ENCODE peak calls at places on chromosomes 4 and X, in seven cellular contexts. One of them, this sample, is unnamed.

GRCh38 chrX:39616098-39616729 is 481.5 kb downstream of the BCOR start:
- DNase-seq in brain microvascular endothelial cell: no peak
- DNase-seq in HFF-Myc: no peak
- DNase-seq in Peyer's patch: no peak
- DNase-seq in cardiac fibroblast: peak; percentile 1
- DNase-seq in WERI-Rb-1: no peak
- DNase-seq in tibial nerve: no peak
- DNase-seq in this sample: no peak

GRCh38 chr4:108360857-108361820 is 192.4 kb upstream of the LEF1 start:
- DNase-seq in cardiac fibroblast: peak; percentile 15
- DNase-seq in Peyer's patch: no peak
- DNase-seq in brain microvascular endothelial cell: peak; percentile 77
- DNase-seq in tibial nerve: no peak
- DNase-seq in WERI-Rb-1: no peak
- DNase-seq in HFF-Myc: peak; percentile 57
- DNase-seq in this sample: no peak

GRCh38 chr4:156705291-156705690 is 266.3 kb downstream of the PDGFC start:
- DNase-seq in brain microvascular endothelial cell: no peak
- DNase-seq in WERI-Rb-1: no peak
- DNase-seq in Peyer's patch: no peak
- DNase-seq in tibial nerve: no peak
- DNase-seq in HFF-Myc: no peak
- DNase-seq in cardiac fibroblast: no peak
- DNase-seq in this sample: no peak

GRCh38 chrX:103792916-103793540 is 16.4 kb downstream of the PLP1 start:
- DNase-seq in cardiac fibroblast: peak; percentile 70
- DNase-seq in WERI-Rb-1: no peak
- DNase-seq in HFF-Myc: no peak
- DNase-seq in brain microvascular endothelial cell: peak; percentile 42
- DNase-seq in Peyer's patch: no peak
- DNase-seq in tibial nerve: no peak
- DNase-seq in this sample: no peak

GRCh38 chr4:62225972-62226371 is 1025.8 kb downstream of the ADGRL3 start:
- DNase-seq in HFF-Myc: no peak
- DNase-seq in Peyer's patch: no peak
- DNase-seq in tibial nerve: no peak
- DNase-seq in WERI-Rb-1: no peak
- DNase-seq in brain microvascular endothelial cell: no peak
- DNase-seq in cardiac fibroblast: peak; percentile 5
- DNase-seq in this sample: no peak

GRCh38 chr4:138078264-138078663 is 163.9 kb downstream of the SLC7A11 start:
- DNase-seq in tibial nerve: no peak
- DNase-seq in Peyer's patch: no peak
- DNase-seq in HFF-Myc: no peak
- DNase-seq in brain microvascular endothelial cell: no peak
- DNase-seq in cardiac fibroblast: no peak
- DNase-seq in WERI-Rb-1: no peak
- DNase-seq in this sample: no peak

GRCh38 chrX:100316987-100317386 is 93.1 kb downstream of the PCDH19 start:
- DNase-seq in tibial nerve: no peak
- DNase-seq in brain microvascular endothelial cell: no peak
- DNase-seq in Peyer's patch: no peak
- DNase-seq in HFF-Myc: no peak
- DNase-seq in cardiac fibroblast: no peak
- DNase-seq in WERI-Rb-1: no peak
- DNase-seq in this sample: no peak

GRCh38 chrX:41457618-41458192 is 10.6 kb downstream of the NYX start:
- DNase-seq in WERI-Rb-1: peak; percentile 23
- DNase-seq in Peyer's patch: no peak
- DNase-seq in brain microvascular endothelial cell: no peak
- DNase-seq in cardiac fibroblast: peak; percentile 34
- DNase-seq in HFF-Myc: no peak
- DNase-seq in tibial nerve: no peak
- DNase-seq in this sample: no peak

GRCh38 chr4:41396214-41396613 is 139.5 kb downstream of the UCHL1 start:
- DNase-seq in tibial nerve: no peak
- DNase-seq in WERI-Rb-1: no peak
- DNase-seq in cardiac fibroblast: no peak
- DNase-seq in HFF-Myc: no peak
- DNase-seq in Peyer's patch: no peak
- DNase-seq in brain microvascular endothelial cell: no peak
- DNase-seq in this sample: no peak

GRCh38 chr4:7375427-7375826 is 59.3 kb downstream of the PSAPL1 start:
- DNase-seq in Peyer's patch: no peak
- DNase-seq in HFF-Myc: peak; percentile 24
- DNase-seq in brain microvascular endothelial cell: no peak
- DNase-seq in cardiac fibroblast: no peak
- DNase-seq in tibial nerve: peak; percentile 20
- DNase-seq in WERI-Rb-1: no peak
- DNase-seq in this sample: no peak

GRCh38 chr4:4385729-4386295 is 1.1 kb upstream of the NSG1 start:
- DNase-seq in cardiac fibroblast: no peak
- DNase-seq in tibial nerve: no peak
- DNase-seq in Peyer's patch: no peak
- DNase-seq in WERI-Rb-1: no peak
- DNase-seq in brain microvascular endothelial cell: no peak
- DNase-seq in HFF-Myc: no peak
- DNase-seq in this sample: no peak

GRCh38 chrX:73446831-73447230 is at the start of gene CDX4:
- DNase-seq in WERI-Rb-1: no peak
- DNase-seq in brain microvascular endothelial cell: no peak
- DNase-seq in HFF-Myc: no peak
- DNase-seq in Peyer's patch: no peak
- DNase-seq in tibial nerve: no peak
- DNase-seq in cardiac fibroblast: no peak
- DNase-seq in this sample: no peak

GRCh38 chr4:157291071-157291470 is 70.5 kb downstream of the GRIA2 start:
- DNase-seq in brain microvascular endothelial cell: no peak
- DNase-seq in WERI-Rb-1: no peak
- DNase-seq in Peyer's patch: no peak
- DNase-seq in cardiac fibroblast: peak; percentile 1
- DNase-seq in HFF-Myc: no peak
- DNase-seq in tibial nerve: no peak
- DNase-seq in this sample: no peak

GRCh38 chr4:63589796-63590195 is 819.5 kb downstream of the TECRL start:
- DNase-seq in brain microvascular endothelial cell: no peak
- DNase-seq in cardiac fibroblast: no peak
- DNase-seq in HFF-Myc: no peak
- DNase-seq in WERI-Rb-1: no peak
- DNase-seq in Peyer's patch: no peak
- DNase-seq in tibial nerve: no peak
- DNase-seq in this sample: no peak

GRCh38 chr4:85005865-85006377 is 39.4 kb upstream of the WDFY3 start:
- DNase-seq in HFF-Myc: peak; percentile 69
- DNase-seq in Peyer's patch: no peak
- DNase-seq in WERI-Rb-1: no peak
- DNase-seq in cardiac fibroblast: peak; percentile 89
- DNase-seq in brain microvascular endothelial cell: peak; percentile 92
- DNase-seq in tibial nerve: no peak
- DNase-seq in this sample: no peak

GRCh38 chrX:17521871-17522693 is 147.1 kb downstream of the NHS start:
- DNase-seq in tibial nerve: no peak
- DNase-seq in HFF-Myc: peak; percentile 36
- DNase-seq in brain microvascular endothelial cell: peak; percentile 9
- DNase-seq in WERI-Rb-1: no peak
- DNase-seq in cardiac fibroblast: peak; percentile 13
- DNase-seq in Peyer's patch: no peak
- DNase-seq in this sample: peak; percentile 62

GRCh38 chr4:94757192-94758140 is at the start of gene BMPR1B:
- DNase-seq in tibial nerve: peak; percentile 33
- DNase-seq in WERI-Rb-1: peak; percentile 69
- DNase-seq in Peyer's patch: no peak
- DNase-seq in cardiac fibroblast: peak; percentile 77
- DNase-seq in brain microvascular endothelial cell: peak; percentile 46
- DNase-seq in HFF-Myc: no peak
- DNase-seq in this sample: no peak

GRCh38 chrX:74293343-74293946 is 10.5 kb upstream of the ZCCHC13 start:
- DNase-seq in WERI-Rb-1: peak; percentile 73
- DNase-seq in tibial nerve: peak; percentile 55
- DNase-seq in Peyer's patch: peak; percentile 63
- DNase-seq in brain microvascular endothelial cell: peak; percentile 53
- DNase-seq in HFF-Myc: no peak
- DNase-seq in cardiac fibroblast: peak; percentile 84
- DNase-seq in this sample: peak; percentile 79

GRCh38 chrX:150227873-150228272 is 135.2 kb upstream of the MAMLD1 start:
- DNase-seq in cardiac fibroblast: no peak
- DNase-seq in HFF-Myc: no peak
- DNase-seq in brain microvascular endothelial cell: no peak
- DNase-seq in tibial nerve: no peak
- DNase-seq in WERI-Rb-1: no peak
- DNase-seq in Peyer's patch: no peak
- DNase-seq in this sample: peak; percentile 9

GRCh38 chrX:109537324-109537665 is 651 bp downstream of the NXT2 start:
- DNase-seq in HFF-Myc: peak; percentile 5
- DNase-seq in WERI-Rb-1: no peak
- DNase-seq in Peyer's patch: no peak
- DNase-seq in brain microvascular endothelial cell: peak; percentile 47
- DNase-seq in tibial nerve: peak; percentile 21
- DNase-seq in cardiac fibroblast: peak; percentile 78
- DNase-seq in this sample: peak; percentile 58

GRCh38 chrX:37371578-37371981 is 22.4 kb downstream of the PRRG1 start:
- DNase-seq in Peyer's patch: no peak
- DNase-seq in WERI-Rb-1: no peak
- DNase-seq in cardiac fibroblast: no peak
- DNase-seq in HFF-Myc: no peak
- DNase-seq in tibial nerve: no peak
- DNase-seq in brain microvascular endothelial cell: no peak
- DNase-seq in this sample: no peak

GRCh38 chrX:37370499-37371141 is 21.5 kb downstream of the PRRG1 start:
- DNase-seq in cardiac fibroblast: no peak
- DNase-seq in brain microvascular endothelial cell: no peak
- DNase-seq in tibial nerve: no peak
- DNase-seq in HFF-Myc: no peak
- DNase-seq in WERI-Rb-1: no peak
- DNase-seq in Peyer's patch: no peak
- DNase-seq in this sample: no peak

DNA sequence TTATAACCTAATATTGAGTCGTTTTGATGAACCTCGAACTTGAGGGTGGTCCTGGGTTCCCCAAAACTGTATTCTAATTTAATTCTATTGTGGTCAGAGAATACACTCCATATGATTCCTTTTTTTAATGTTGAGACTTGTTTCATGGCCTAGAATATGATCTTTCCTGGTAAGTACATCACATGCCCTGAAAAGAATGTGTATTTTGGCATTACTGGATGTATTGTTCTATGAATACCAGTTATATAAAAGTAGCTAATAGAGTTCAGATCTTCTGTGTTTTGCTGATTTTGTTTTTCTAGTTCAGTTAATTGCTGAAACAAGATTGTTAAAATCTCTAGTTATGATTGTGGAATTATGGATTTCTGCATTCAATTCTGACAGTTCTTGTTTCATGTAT is 18.8 kb downstream of the PRRG1 start:
- DNase-seq in brain microvascular endothelial cell: no peak
- DNase-seq in tibial nerve: no peak
- DNase-seq in WERI-Rb-1: no peak
- DNase-seq in cardiac fibroblast: no peak
- DNase-seq in HFF-Myc: no peak
- DNase-seq in Peyer's patch: no peak
- DNase-seq in this sample: no peak
- TF ChIP-seq CTCF in brain microvascular endothelial cell: no peak
- TF ChIP-seq CTCF in tibial nerve: no peak
- TF ChIP-seq CTCF in WERI-Rb-1: no peak
- TF ChIP-seq CTCF in cardiac fibroblast: no peak
- TF ChIP-seq CTCF in HFF-Myc: no peak
- TF ChIP-seq CTCF in Peyer's patch: no peak
- TF ChIP-seq CTCF in this sample: no peak

DNA sequence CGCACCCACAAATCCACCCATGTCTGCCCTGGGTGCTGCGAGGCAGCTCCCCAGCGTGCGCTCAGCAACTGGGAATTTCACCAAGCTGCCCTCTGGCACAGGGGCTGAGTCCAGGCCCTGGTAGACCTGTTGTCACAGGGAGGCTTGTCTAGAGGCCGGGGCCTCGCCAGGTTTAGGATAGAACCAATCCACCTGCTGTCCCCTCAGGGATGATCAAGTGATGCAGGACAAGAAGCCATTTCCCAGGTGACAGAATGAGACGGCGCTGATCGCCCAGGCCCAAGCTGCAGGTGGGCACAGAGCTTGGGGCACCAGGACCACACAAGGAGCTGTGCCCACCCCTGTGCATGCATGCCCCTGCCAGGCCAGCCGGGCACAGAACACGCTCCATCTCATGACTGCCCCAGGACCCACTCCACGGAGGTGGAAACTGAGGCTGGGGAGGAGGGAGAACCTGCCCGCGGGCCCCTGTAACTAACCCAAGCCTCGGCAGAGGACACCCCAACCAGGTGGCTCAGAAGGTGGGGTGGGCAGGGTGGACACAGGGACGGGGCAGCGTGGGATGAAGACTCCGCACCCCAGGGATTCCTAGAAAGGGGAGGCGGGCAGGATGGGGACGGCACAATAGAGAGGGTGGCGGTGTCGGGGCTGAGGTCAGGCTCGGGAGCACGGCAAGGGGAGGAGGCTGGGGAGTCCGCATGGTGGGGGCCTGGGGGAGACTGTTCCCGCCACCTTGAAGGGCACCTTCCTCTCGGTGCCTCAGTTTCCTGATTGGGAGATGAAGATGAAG is 78.0 kb downstream of the ZFYVE28 start:
- DNase-seq in brain microvascular endothelial cell: no peak
- DNase-seq in tibial nerve: no peak
- DNase-seq in cardiac fibroblast: no peak
- DNase-seq in WERI-Rb-1: no peak
- DNase-seq in HFF-Myc: no peak
- DNase-seq in Peyer's patch: peak; percentile 4
- DNase-seq in this sample: peak; percentile 13
- TF ChIP-seq CTCF in brain microvascular endothelial cell: no peak
- TF ChIP-seq CTCF in tibial nerve: no peak
- TF ChIP-seq CTCF in cardiac fibroblast: no peak
- TF ChIP-seq CTCF in WERI-Rb-1: no peak
- TF ChIP-seq CTCF in HFF-Myc: no peak
- TF ChIP-seq CTCF in Peyer's patch: no peak
- TF ChIP-seq CTCF in this sample: no peak

GRCh38 chr4:102620697-102621497 is 119.7 kb downstream of the NFKB1 start:
- DNase-seq in cardiac fibroblast: peak; percentile 82
- DNase-seq in brain microvascular endothelial cell: peak; percentile 80
- DNase-seq in WERI-Rb-1: peak; percentile 56
- DNase-seq in tibial nerve: no peak
- DNase-seq in Peyer's patch: no peak
- DNase-seq in HFF-Myc: peak; percentile 72
- DNase-seq in this sample: peak; percentile 60

GRCh38 chr4:102625232-102625930 is 124.2 kb downstream of the NFKB1 start:
- DNase-seq in tibial nerve: no peak
- DNase-seq in brain microvascular endothelial cell: no peak
- DNase-seq in cardiac fibroblast: peak; percentile 78
- DNase-seq in WERI-Rb-1: peak; percentile 50
- DNase-seq in Peyer's patch: peak; percentile 33
- DNase-seq in HFF-Myc: no peak
- DNase-seq in this sample: no peak

GRCh38 chr4:102627831-102628523 is 126.8 kb downstream of the NFKB1 start:
- DNase-seq in WERI-Rb-1: no peak
- DNase-seq in brain microvascular endothelial cell: peak; percentile 80
- DNase-seq in Peyer's patch: no peak
- DNase-seq in HFF-Myc: peak; percentile 22
- DNase-seq in cardiac fibroblast: peak; percentile 17
- DNase-seq in tibial nerve: no peak
- DNase-seq in this sample: no peak

GRCh38 chr4:102623622-102624021 is 122.5 kb downstream of the NFKB1 start:
- DNase-seq in WERI-Rb-1: peak; percentile 53
- DNase-seq in Peyer's patch: no peak
- DNase-seq in cardiac fibroblast: peak; percentile 75
- DNase-seq in brain microvascular endothelial cell: peak; percentile 63
- DNase-seq in tibial nerve: no peak
- DNase-seq in HFF-Myc: peak; percentile 56
- DNase-seq in this sample: no peak
- TF ChIP-seq CTCF in WERI-Rb-1: peak; percentile 70
- TF ChIP-seq CTCF in Peyer's patch: no peak
- TF ChIP-seq CTCF in cardiac fibroblast: peak; percentile 16
- TF ChIP-seq CTCF in brain microvascular endothelial cell: peak; percentile 79
- TF ChIP-seq CTCF in tibial nerve: no peak
- TF ChIP-seq CTCF in HFF-Myc: peak; percentile 50
- TF ChIP-seq CTCF in this sample: no peak

GRCh38 chr4:25842229-25842840 is 20.5 kb downstream of the SEL1L3 start:
- DNase-seq in WERI-Rb-1: peak; percentile 51
- DNase-seq in tibial nerve: no peak
- DNase-seq in Peyer's patch: peak; percentile 70
- DNase-seq in brain microvascular endothelial cell: no peak
- DNase-seq in cardiac fibroblast: no peak
- DNase-seq in HFF-Myc: no peak
- DNase-seq in this sample: no peak
- TF ChIP-seq CTCF in WERI-Rb-1: peak; percentile 40
- TF ChIP-seq CTCF in tibial nerve: no peak
- TF ChIP-seq CTCF in Peyer's patch: no peak
- TF ChIP-seq CTCF in brain microvascular endothelial cell: peak; percentile 13
- TF ChIP-seq CTCF in cardiac fibroblast: no peak
- TF ChIP-seq CTCF in HFF-Myc: no peak
- TF ChIP-seq CTCF in this sample: peak; percentile 16

This sample was measured in colonic mucosa.